ENCODE peak calls at places on chromosomes 5 and 9, in six cellular contexts. One of them, this sample, is unnamed.

GRCh38 chr5:6110441-6111005 is 267.8 kb downstream of the MED10 start:
- DNase-seq in HepG2: no peak
- DNase-seq in endothelial cell of umbilical vein: no peak
- DNase-seq in upper lobe of left lung: no peak
- DNase-seq in spleen: no peak
- DNase-seq in H1: no peak
- DNase-seq in this sample: no peak

GRCh38 chr5:64625678-64626077 is 64.6 kb upstream of the SHISAL2B start:
- DNase-seq in HepG2: no peak
- DNase-seq in endothelial cell of umbilical vein: no peak
- DNase-seq in upper lobe of left lung: no peak
- DNase-seq in spleen: no peak
- DNase-seq in H1: no peak
- DNase-seq in this sample: no peak

GRCh38 chr5:178234753-178235599 is 2.4 kb upstream of the PHYKPL start:
- DNase-seq in HepG2: peak
- DNase-seq in endothelial cell of umbilical vein: peak
- DNase-seq in upper lobe of left lung: peak
- DNase-seq in spleen: peak
- DNase-seq in H1: peak
- DNase-seq in this sample: no peak

GRCh38 chr5:107553063-107553676 is 117.6 kb downstream of the EFNA5 start:
- DNase-seq in HepG2: no peak
- DNase-seq in endothelial cell of umbilical vein: no peak
- DNase-seq in upper lobe of left lung: no peak
- DNase-seq in spleen: no peak
- DNase-seq in H1: no peak
- DNase-seq in this sample: no peak

GRCh38 chr9:127382541-127382940 is 14.4 kb upstream of the SLC2A8 start:
- DNase-seq in HepG2: no peak
- DNase-seq in endothelial cell of umbilical vein: no peak
- DNase-seq in upper lobe of left lung: no peak
- DNase-seq in spleen: no peak
- DNase-seq in H1: no peak
- DNase-seq in this sample: no peak

GRCh38 chr9:129036923-129037766 is 719 bp downstream of the MIGA2 start:
- DNase-seq in HepG2: no peak
- DNase-seq in endothelial cell of umbilical vein: no peak
- DNase-seq in upper lobe of left lung: no peak
- DNase-seq in spleen: no peak
- DNase-seq in H1: no peak
- DNase-seq in this sample: no peak

GRCh38 chr9:1869843-1870242 is 145.3 kb upstream of the SMARCA2 start:
- DNase-seq in HepG2: peak
- DNase-seq in endothelial cell of umbilical vein: no peak
- DNase-seq in upper lobe of left lung: no peak
- DNase-seq in spleen: no peak
- DNase-seq in H1: peak
- DNase-seq in this sample: no peak

GRCh38 chr5:26009742-26010141 is 1028.6 kb downstream of the CDH9 start:
- DNase-seq in HepG2: no peak
- DNase-seq in endothelial cell of umbilical vein: no peak
- DNase-seq in upper lobe of left lung: no peak
- DNase-seq in spleen: no peak
- DNase-seq in H1: peak
- DNase-seq in this sample: no peak

GRCh38 chr9:136282272-136282861 is 21.5 kb downstream of the CCDC187 start:
- DNase-seq in HepG2: no peak
- DNase-seq in endothelial cell of umbilical vein: no peak
- DNase-seq in upper lobe of left lung: no peak
- DNase-seq in spleen: no peak
- DNase-seq in H1: no peak
- DNase-seq in this sample: no peak

GRCh38 chr5:125412561-125413535 is 666.4 kb upstream of the ZNF608 start:
- DNase-seq in HepG2: peak
- DNase-seq in endothelial cell of umbilical vein: peak
- DNase-seq in upper lobe of left lung: peak
- DNase-seq in spleen: peak
- DNase-seq in H1: peak
- DNase-seq in this sample: peak

GRCh38 chr9:91784673-91785402 is 165.2 kb downstream of the ROR2 start:
- DNase-seq in HepG2: no peak
- DNase-seq in endothelial cell of umbilical vein: no peak
- DNase-seq in upper lobe of left lung: no peak
- DNase-seq in spleen: no peak
- DNase-seq in H1: no peak
- DNase-seq in this sample: no peak

GRCh38 chr5:116486588-116486987 is 88.0 kb downstream of the SEMA6A start:
- DNase-seq in HepG2: no peak
- DNase-seq in endothelial cell of umbilical vein: no peak
- DNase-seq in upper lobe of left lung: no peak
- DNase-seq in spleen: no peak
- DNase-seq in H1: no peak
- DNase-seq in this sample: no peak

GRCh38 chr9:15264918-15265317 is 42.1 kb downstream of the TTC39B start:
- DNase-seq in HepG2: no peak
- DNase-seq in endothelial cell of umbilical vein: no peak
- DNase-seq in upper lobe of left lung: no peak
- DNase-seq in spleen: no peak
- DNase-seq in H1: no peak
- DNase-seq in this sample: no peak

GRCh38 chr5:57685866-57686265 is 203.3 kb upstream of the ACTBL2 start:
- DNase-seq in HepG2: no peak
- DNase-seq in endothelial cell of umbilical vein: no peak
- DNase-seq in upper lobe of left lung: no peak
- DNase-seq in spleen: no peak
- DNase-seq in H1: no peak
- DNase-seq in this sample: no peak

GRCh38 chr9:137423001-137423809 is at the start of the genes EXD3 and NOXA1:
- DNase-seq in HepG2: peak
- DNase-seq in endothelial cell of umbilical vein: peak
- DNase-seq in upper lobe of left lung: peak
- DNase-seq in spleen: peak
- DNase-seq in H1: peak
- DNase-seq in this sample: peak

GRCh38 chr9:35110327-35110758 is 5.3 kb downstream of the ATOSB start:
- DNase-seq in HepG2: no peak
- DNase-seq in endothelial cell of umbilical vein: peak
- DNase-seq in upper lobe of left lung: no peak
- DNase-seq in spleen: no peak
- DNase-seq in H1: no peak
- DNase-seq in this sample: no peak

GRCh38 chr5:96776606-96777005 is 31.1 kb downstream of the ERAP1 start:
- DNase-seq in HepG2: no peak
- DNase-seq in endothelial cell of umbilical vein: peak
- DNase-seq in upper lobe of left lung: no peak
- DNase-seq in spleen: no peak
- DNase-seq in H1: no peak
- DNase-seq in this sample: no peak

GRCh38 chr9:123237220-123237619 is 31.2 kb downstream of the STRBP start:
- DNase-seq in HepG2: no peak
- DNase-seq in endothelial cell of umbilical vein: no peak
- DNase-seq in upper lobe of left lung: no peak
- DNase-seq in spleen: no peak
- DNase-seq in H1: no peak
- DNase-seq in this sample: no peak

DNA sequence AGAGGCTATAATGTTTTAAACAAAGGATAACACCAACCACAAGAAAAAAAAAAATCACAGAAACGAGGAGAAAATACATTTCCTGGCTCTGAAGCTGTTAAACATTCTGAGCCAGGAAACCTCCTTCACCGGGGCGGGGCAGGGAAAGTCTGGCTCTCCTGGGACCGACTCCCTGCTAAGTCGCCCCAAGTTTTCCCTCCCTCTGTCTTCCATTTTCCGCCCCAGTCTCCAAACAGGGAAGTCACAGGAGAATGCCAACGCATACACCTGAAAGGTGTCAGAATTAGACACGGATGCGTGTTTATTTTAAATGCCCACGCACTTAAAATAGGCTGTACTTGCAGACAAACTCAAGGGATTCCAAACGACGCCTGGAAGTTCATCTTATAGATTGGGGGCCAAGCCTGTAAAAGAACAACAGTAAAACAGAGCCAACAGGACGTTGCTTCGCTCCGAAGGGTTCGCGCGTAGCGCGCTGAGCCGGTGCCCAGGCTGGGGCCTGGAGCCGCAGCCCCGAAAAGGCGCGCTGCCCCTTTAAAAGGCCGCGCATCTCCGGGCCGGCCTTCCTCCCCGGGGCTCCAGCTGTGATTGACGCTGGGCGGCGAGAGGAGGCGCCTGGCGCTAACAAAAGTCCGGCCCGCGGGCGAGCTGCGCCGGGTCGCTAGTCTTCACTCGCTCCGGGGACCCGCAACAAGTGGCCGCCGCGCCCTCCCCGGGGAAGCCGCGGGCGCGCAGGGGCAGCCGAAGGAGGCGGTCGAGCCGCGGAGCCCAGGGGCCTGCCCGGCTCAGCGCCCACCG is at the start of gene FBXL7:
- DNase-seq in HepG2: peak
- DNase-seq in endothelial cell of umbilical vein: peak
- DNase-seq in upper lobe of left lung: peak
- DNase-seq in spleen: peak
- DNase-seq in H1: peak
- DNase-seq in this sample: no peak
- TF ChIP-seq POLR2A in HepG2: no peak
- TF ChIP-seq POLR2A in endothelial cell of umbilical vein: peak
- TF ChIP-seq POLR2A in upper lobe of left lung: peak
- TF ChIP-seq POLR2A in spleen: no peak
- TF ChIP-seq POLR2A in H1: no peak
- TF ChIP-seq POLR2A in this sample: no peak

DNA sequence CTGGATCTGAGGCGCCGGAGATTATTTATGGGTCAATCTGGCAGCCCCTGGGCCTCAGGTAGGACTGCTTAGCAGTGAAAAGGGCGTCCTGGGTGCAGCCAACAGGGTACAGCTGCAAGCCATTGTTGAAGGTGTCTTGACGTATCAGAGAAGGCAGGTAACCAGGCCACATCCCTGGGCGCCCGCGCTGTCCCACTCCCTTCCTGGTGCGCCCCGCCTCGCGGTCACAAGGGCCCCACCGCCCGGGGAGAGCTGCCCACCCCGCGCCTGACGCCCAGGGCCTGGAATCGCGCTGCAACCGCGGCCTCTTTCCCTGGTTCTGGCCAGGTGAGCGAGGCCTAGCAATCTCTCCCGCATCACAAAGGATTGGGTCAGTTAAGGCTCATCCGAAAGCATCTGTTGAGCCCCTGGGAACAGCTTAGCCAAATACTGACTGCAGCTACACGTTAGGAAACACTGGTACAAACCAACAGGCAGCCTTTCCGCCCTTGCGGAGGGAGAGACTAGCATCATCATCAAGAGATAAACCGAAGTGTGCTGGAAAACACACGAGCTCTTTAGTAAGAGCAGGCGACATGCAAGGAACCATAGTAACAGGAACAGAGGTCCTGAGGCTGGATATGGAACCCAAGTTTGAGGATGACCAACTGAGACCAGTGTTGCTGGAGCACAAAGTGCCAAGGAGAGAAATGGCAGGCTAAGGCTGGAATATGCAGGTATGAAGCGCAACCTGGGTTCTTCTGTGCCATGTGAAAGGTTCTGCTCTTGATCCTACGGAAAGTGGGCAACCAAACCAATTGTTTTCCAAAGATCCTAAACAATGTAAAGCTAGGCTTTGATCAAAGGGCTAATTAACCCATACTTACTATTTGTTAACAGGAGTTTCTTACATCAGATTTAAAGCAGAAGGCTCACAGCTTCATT is 3.5 kb downstream of the RPS23 start:
- DNase-seq in HepG2: no peak
- DNase-seq in endothelial cell of umbilical vein: no peak
- DNase-seq in upper lobe of left lung: no peak
- DNase-seq in spleen: peak
- DNase-seq in H1: no peak
- DNase-seq in this sample: no peak
- TF ChIP-seq POLR2AphosphoS5 in HepG2: no peak
- TF ChIP-seq POLR2AphosphoS5 in endothelial cell of umbilical vein: peak
- TF ChIP-seq POLR2AphosphoS5 in upper lobe of left lung: no peak
- TF ChIP-seq POLR2AphosphoS5 in spleen: no peak
- TF ChIP-seq POLR2AphosphoS5 in H1: peak
- TF ChIP-seq POLR2AphosphoS5 in this sample: no peak

GRCh38 chr9:12819436-12820185 is 44.8 kb downstream of the LURAP1L start:
- DNase-seq in HepG2: peak
- DNase-seq in endothelial cell of umbilical vein: no peak
- DNase-seq in upper lobe of left lung: peak
- DNase-seq in spleen: no peak
- DNase-seq in H1: peak
- DNase-seq in this sample: no peak
- H3K27ac ChIP-seq in HepG2: no peak
- H3K27ac ChIP-seq in endothelial cell of umbilical vein: no peak
- H3K27ac ChIP-seq in upper lobe of left lung: peak
- H3K27ac ChIP-seq in spleen: no peak
- H3K27ac ChIP-seq in H1: no peak
- H3K27ac ChIP-seq in this sample: no peak

DNA sequence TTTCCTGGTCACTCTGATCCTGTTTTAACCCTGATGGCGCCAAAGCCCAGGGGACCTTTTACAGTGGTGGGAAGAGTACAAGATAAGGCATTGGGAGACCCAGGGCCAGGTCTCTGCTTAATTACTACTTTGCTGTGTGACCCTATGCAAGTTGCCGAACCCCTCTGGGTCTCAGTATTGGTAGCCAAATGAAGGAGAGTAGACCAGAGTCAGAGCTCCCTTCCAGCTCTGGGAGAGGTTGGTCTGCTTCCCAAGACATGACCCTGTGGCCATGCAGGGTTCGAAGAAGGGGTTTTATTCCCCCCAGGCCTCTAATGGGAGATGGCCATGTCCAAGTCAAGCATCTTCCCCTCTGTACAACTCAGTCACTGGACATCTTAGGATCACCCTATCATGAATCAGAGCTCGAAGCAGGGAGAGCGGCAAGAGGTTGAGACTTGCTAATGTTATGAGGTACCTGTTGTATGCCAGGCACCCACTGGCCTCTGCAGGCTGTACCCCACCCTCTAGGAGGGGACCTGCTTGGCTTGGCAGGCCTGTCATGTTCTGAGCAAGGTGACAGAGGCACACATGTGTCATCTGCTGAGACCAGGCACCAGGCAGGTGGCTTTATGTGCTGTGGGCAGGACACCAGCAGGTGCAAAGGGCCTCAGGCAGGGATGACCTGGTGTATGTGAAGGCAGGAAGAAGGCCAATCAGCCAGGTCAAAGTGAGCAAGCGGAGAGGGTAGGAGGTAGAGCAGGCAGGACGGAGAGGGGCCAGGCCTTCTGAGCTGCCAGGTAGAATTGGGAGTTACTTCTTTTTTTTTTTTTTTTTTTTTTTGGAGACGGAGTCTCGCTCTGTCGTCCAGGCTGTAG is 60.5 kb upstream of the RPL26L1 start:
- DNase-seq in HepG2: no peak
- DNase-seq in endothelial cell of umbilical vein: no peak
- DNase-seq in upper lobe of left lung: no peak
- DNase-seq in spleen: no peak
- DNase-seq in H1: no peak
- DNase-seq in this sample: no peak
- TF ChIP-seq POLR2A in HepG2: no peak
- TF ChIP-seq POLR2A in endothelial cell of umbilical vein: no peak
- TF ChIP-seq POLR2A in upper lobe of left lung: no peak
- TF ChIP-seq POLR2A in spleen: no peak
- TF ChIP-seq POLR2A in H1: no peak
- TF ChIP-seq POLR2A in this sample: no peak

DNA sequence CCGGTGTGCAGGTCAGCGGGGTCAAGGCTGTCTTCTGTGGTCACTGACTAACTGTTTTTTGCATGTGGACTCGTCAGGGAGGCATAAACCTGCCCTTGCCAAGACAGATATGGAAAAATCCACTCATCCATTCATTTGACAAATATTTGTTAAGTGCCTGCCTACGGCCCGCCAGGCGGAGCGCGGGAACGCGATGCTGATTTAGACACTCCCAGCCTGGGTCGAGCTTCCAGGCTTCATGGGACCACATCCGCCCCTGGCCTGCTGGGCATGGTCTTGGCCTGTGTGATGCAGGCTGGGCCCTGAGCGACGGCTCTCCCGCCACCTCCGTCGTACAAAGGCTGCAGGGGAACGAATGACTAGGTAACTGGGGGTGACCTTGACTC is 18.1 kb downstream of the MYMK start:
- DNase-seq in HepG2: peak
- DNase-seq in endothelial cell of umbilical vein: no peak
- DNase-seq in upper lobe of left lung: peak
- DNase-seq in spleen: no peak
- DNase-seq in H1: no peak
- DNase-seq in this sample: no peak
- TF ChIP-seq POLR2AphosphoS5 in HepG2: no peak
- TF ChIP-seq POLR2AphosphoS5 in endothelial cell of umbilical vein: no peak
- TF ChIP-seq POLR2AphosphoS5 in upper lobe of left lung: peak
- TF ChIP-seq POLR2AphosphoS5 in spleen: peak
- TF ChIP-seq POLR2AphosphoS5 in H1: no peak
- TF ChIP-seq POLR2AphosphoS5 in this sample: no peak

This sample was measured in breast epithelium.